ENCODE peak calls at places on chromosomes 3 and 15, in five cellular contexts. M is T-cell; N is CD8-positive, alpha-beta T cell; W is Kasumi-1; H is body of pancreas. E is an unnamed sample.

GRCh38 chr15:101578443-101578894 is 73.7 kb downstream of the TM2D3 start:
- DNase-seq in N (no peak), H (peak), W (peak), M (no peak), E (peak)

GRCh38 chr3:192408721-192409151 is 318.6 kb downstream of the FGF12 start:
- DNase-seq in W (no peak), N (no peak), H (no peak), M (no peak), E (no peak)

GRCh38 chr3:197297020-197297419 is 1.4 kb downstream of the DLG1 start:
- DNase-seq in M (no peak), W (peak), H (no peak), N (no peak), E (no peak)

GRCh38 chr3:119469378-119470189 is 821 bp downstream of the POGLUT1 start:
- DNase-seq in N (no peak), H (no peak), W (peak), M (no peak), E (no peak)

GRCh38 chr3:127420825-127421224 is 133.0 kb upstream of the PRR20G start:
- DNase-seq in W (no peak), N (no peak), H (no peak), M (no peak), E (no peak)

GRCh38 chr3:62242846-62243245 is 130.5 kb downstream of the FEZF2 start:
- DNase-seq in N (no peak), W (no peak), H (no peak), M (no peak), E (peak)

GRCh38 chr3:23740517-23741402 is 65.0 kb upstream of the UBE2E1 start:
- DNase-seq in N (no peak), M (no peak), H (no peak), W (no peak), E (no peak)

GRCh38 chr3:123758081-123758564 is 126.0 kb downstream of the MYLK start:
- DNase-seq in M (no peak), N (no peak), H (no peak), W (no peak), E (no peak)

GRCh38 chr15:90818251-90819210 is 49.9 kb upstream of the FURIN start:
- DNase-seq in M (no peak), N (no peak), W (peak), H (no peak), E (no peak)

GRCh38 chr3:160133757-160134156 is 91.5 kb upstream of the C3orf80 start:
- DNase-seq in W (peak), N (no peak), H (no peak), M (no peak), E (no peak)

GRCh38 chr15:32663671-32664070 is 22.2 kb downstream of the SCG5 start:
- DNase-seq in W (no peak), M (no peak), N (no peak), H (no peak), E (no peak)

GRCh38 chr15:85168642-85169173 is 187.1 kb downstream of the PDE8A start:
- DNase-seq in H (peak), W (peak), M (peak), N (peak), E (no peak)

GRCh38 chr3:60756231-60756630 is 495.0 kb downstream of the FHIT start:
- DNase-seq in N (no peak), W (no peak), M (no peak), H (no peak), E (no peak)

GRCh38 chr3:186044973-186045372 is 63.9 kb downstream of the ETV5 start:
- DNase-seq in M (no peak), H (peak), W (no peak), N (no peak), E (peak)

GRCh38 chr15:41872166-41872747 is 21.6 kb downstream of the SPTBN5 start:
- DNase-seq in M (no peak), H (no peak), W (no peak), N (no peak), E (no peak)

GRCh38 chr15:77002954-77003912 is 8.3 kb downstream of the PSTPIP1 start:
- DNase-seq in N (peak), W (peak), H (no peak), M (peak), E (no peak)

GRCh38 chr3:118987466-118987865 is 47.2 kb downstream of the IGSF11 start:
- DNase-seq in H (peak), M (no peak), W (no peak), N (no peak), E (peak)

GRCh38 chr15:68304611-68305337 is 27.2 kb downstream of the FEM1B start:
- DNase-seq in N (no peak), M (no peak), H (no peak), W (no peak), E (no peak)

GRCh38 chr3:54121404-54122045 is 827 bp upstream of the CACNA2D3 start:
- DNase-seq in M (no peak), W (no peak), N (no peak), H (no peak), E (no peak)

GRCh38 chr3:136913168-136913567 is 44.6 kb upstream of the IL20RB start:
- DNase-seq in N (no peak), W (no peak), M (no peak), H (no peak), E (no peak)

GRCh38 chr3:4722103-4722502 is 229.0 kb downstream of the ITPR1 start:
- DNase-seq in H (peak), W (peak), M (no peak), N (no peak), E (no peak)

GRCh38 chr15:69853572-69853971 is 244.1 kb downstream of the TLE3 start:
- DNase-seq in W (no peak), H (no peak), M (no peak), N (no peak), E (peak)

GRCh38 chr15:89587955-89588354 is 12.7 kb downstream of the TICRR start:
- DNase-seq in N (no peak), W (no peak), M (no peak), H (no peak), E (no peak)

GRCh38 chr15:70508561-70509281 is 254.6 kb downstream of the UACA start:
- DNase-seq in M (no peak), W (peak), N (no peak), H (no peak), E (no peak)

GRCh38 chr15:67072951-67073350 is 7.5 kb downstream of the SMAD3 start:
- DNase-seq in M (no peak), H (no peak), W (no peak), N (no peak), E (no peak)

E was measured in amygdala.